ENCODE peak calls at places on chromosomes 6 and 20, in six cellular contexts. R is activated naive CD4-positive, alpha-beta T cell treated with anti-CD3 and anti-CD28 coated beads, Interleukin-2, amount 50 U/mL, for 16 hours; N is sciatic nerve; L is COR-L47; C is stimulated activated CD8-positive, alpha-beta memory T cell treated with anti-CD3 and anti-CD28 coated beads, Interleukin-7, amount 100 ng/mL, for 1 hour; I is psoas muscle. F is an unnamed sample.

GRCh38 chr6:144435602-144436426 is 150.7 kb downstream of the UTRN start:
- DNase-seq in R (no peak), N (no peak), L (no peak), C (no peak), I (no peak), F (no peak)

GRCh38 chr6:40735126-40735920 is 148.2 kb upstream of the LRFN2 start:
- DNase-seq in R (no peak), N (no peak), L (no peak), C (no peak), I (no peak), F (no peak)

GRCh38 chr20:38853759-38854158 is 48.3 kb downstream of the PPP1R16B start:
- DNase-seq in R (no peak), N (no peak), L (no peak), C (no peak), I (no peak), F (no peak)

GRCh38 chr6:43625393-43625992 is 3.6 kb downstream of the GTPBP2 start:
- DNase-seq in R (no peak), N (no peak), L (no peak), C (no peak), I (peak; percentile 51), F (peak; percentile 78)

GRCh38 chr6:169940554-169941290 is 189.3 kb downstream of the ERMARD start:
- DNase-seq in R (no peak), N (no peak), L (no peak), C (no peak), I (no peak), F (no peak)

GRCh38 chr6:78578430-78578829 is 288.9 kb upstream of the IRAK1BP1 start:
- DNase-seq in R (no peak), N (no peak), L (no peak), C (no peak), I (no peak), F (no peak)

GRCh38 chr20:54132612-54133433 is 41.0 kb downstream of the CYP24A1 start:
- DNase-seq in R (no peak), N (no peak), L (no peak), C (no peak), I (no peak), F (peak; percentile 84)

GRCh38 chr6:3419624-3420272 is 37.1 kb downstream of the SLC22A23 start:
- DNase-seq in R (no peak), N (no peak), L (peak; percentile 20), C (no peak), I (no peak), F (peak; percentile 37)

GRCh38 chr20:4082406-4083102 is 67.2 kb upstream of the RNF24 start:
- DNase-seq in R (peak; percentile 32), N (no peak), L (no peak), C (no peak), I (peak; percentile 69), F (peak; percentile 88)

GRCh38 chr6:33213166-33213988 is 5.1 kb downstream of the RING1 start:
- DNase-seq in R (no peak), N (peak; percentile 70), L (no peak), C (no peak), I (no peak), F (no peak)

GRCh38 chr20:9052136-9052535 is 16.8 kb upstream of the PLCB4 start:
- DNase-seq in R (no peak), N (no peak), L (no peak), C (no peak), I (no peak), F (no peak)

GRCh38 chr20:15252289-15252688 is 914.9 kb upstream of the FLRT3 start:
- DNase-seq in R (no peak), N (no peak), L (no peak), C (no peak), I (no peak), F (no peak)

GRCh38 chr20:44284032-44284431 is 27.0 kb downstream of the FITM2 start:
- DNase-seq in R (no peak), N (no peak), L (no peak), C (no peak), I (no peak), F (no peak)

GRCh38 chr6:36625161-36625919 is 31.2 kb downstream of the SRSF3 start:
- DNase-seq in R (no peak), N (no peak), L (peak; percentile 64), C (no peak), I (no peak), F (peak; percentile 69)

GRCh38 chr6:144582939-144583613 is 297.9 kb downstream of the UTRN start:
- DNase-seq in R (peak; percentile 23), N (peak; percentile 63), L (no peak), C (peak; percentile 20), I (peak; percentile 57), F (no peak)

GRCh38 chr6:139376054-139376355 is 1.6 kb upstream of the CITED2 start:
- DNase-seq in R (no peak), N (no peak), L (no peak), C (no peak), I (no peak), F (no peak)

GRCh38 chr20:31972481-31973386 is 4.8 kb downstream of the XKR7 start:
- DNase-seq in R (no peak), N (no peak), L (no peak), C (no peak), I (no peak), F (no peak)

GRCh38 chr6:115842338-115842737 is 218.4 kb downstream of the FRK start:
- DNase-seq in R (no peak), N (no peak), L (no peak), C (no peak), I (no peak), F (no peak)

GRCh38 chr6:12363651-12364381 is 73.7 kb downstream of the EDN1 start:
- DNase-seq in R (no peak), N (no peak), L (no peak), C (no peak), I (no peak), F (no peak)

GRCh38 chr6:41315943-41316342 is 19.5 kb upstream of the NCR2 start:
- DNase-seq in R (no peak), N (no peak), L (no peak), C (no peak), I (no peak), F (no peak)

GRCh38 chr6:82076855-82077254 is 170.7 kb downstream of the IBTK start:
- DNase-seq in R (no peak), N (no peak), L (no peak), C (no peak), I (no peak), F (no peak)

GRCh38 chr6:130778946-130779657 is 48.1 kb upstream of the SMLR1 start:
- DNase-seq in R (no peak), N (no peak), L (no peak), C (no peak), I (no peak), F (no peak)

GRCh38 chr6:35751594-35751993 is 14.8 kb downstream of the ARMC12 start:
- DNase-seq in R (no peak), N (no peak), L (no peak), C (no peak), I (no peak), F (peak; percentile 28)

GRCh38 chr6:125846292-125847024 is 55.7 kb downstream of the NCOA7 start:
- DNase-seq in R (no peak), N (no peak), L (no peak), C (no peak), I (no peak), F (no peak)

GRCh38 chr6:2625581-2625980 is 125.1 kb downstream of the MYLK4 start:
- DNase-seq in R (no peak), N (no peak), L (no peak), C (no peak), I (no peak), F (no peak)

GRCh38 chr6:15392182-15392581 is 146.3 kb downstream of the JARID2 start:
- DNase-seq in R (no peak), N (no peak), L (no peak), C (no peak), I (no peak), F (no peak)

GRCh38 chr6:105370316-105370715 is 32.6 kb downstream of the PREP start:
- DNase-seq in R (no peak), N (no peak), L (no peak), C (no peak), I (no peak), F (no peak)

GRCh38 chr6:130147151-130147550 is 75.6 kb downstream of the SAMD3 start:
- DNase-seq in R (no peak), N (no peak), L (no peak), C (no peak), I (no peak), F (no peak)

GRCh38 chr6:26507658-26508057 is 7.6 kb downstream of the BTN1A1 start:
- DNase-seq in R (no peak), N (no peak), L (no peak), C (no peak), I (no peak), F (no peak)

GRCh38 chr6:5167501-5167900 is 82.4 kb downstream of the PPP1R3G start:
- DNase-seq in R (no peak), N (no peak), L (no peak), C (no peak), I (no peak), F (no peak)

GRCh38 chr6:27400877-27401642 is 12.5 kb downstream of the ZNF391 start:
- DNase-seq in R (no peak), N (no peak), L (no peak), C (no peak), I (no peak), F (no peak)

GRCh38 chr6:146914563-146915483 is 289.4 kb upstream of the STXBP5 start:
- DNase-seq in R (no peak), N (peak; percentile 58), L (no peak), C (no peak), I (peak; percentile 48), F (no peak)

GRCh38 chr20:31594558-31595379 is 10.3 kb upstream of the ID1 start:
- DNase-seq in R (no peak), N (no peak), L (no peak), C (no peak), I (peak; percentile 58), F (no peak)

GRCh38 chr20:5703542-5704215 is 46.5 kb upstream of the SHLD1 start:
- DNase-seq in R (no peak), N (no peak), L (no peak), C (no peak), I (no peak), F (no peak)

GRCh38 chr6:166467436-166468000 is 84.8 kb upstream of the MPC1 start:
- DNase-seq in R (no peak), N (no peak), L (no peak), C (no peak), I (no peak), F (no peak)

GRCh38 chr20:23162887-23163286 is 76.8 kb upstream of the CD93 start:
- DNase-seq in R (no peak), N (no peak), L (no peak), C (no peak), I (no peak), F (no peak)

GRCh38 chr20:63328026-63328700 is 33.0 kb downstream of the CHRNA4 start:
- DNase-seq in R (no peak), N (no peak), L (no peak), C (no peak), I (peak; percentile 37), F (no peak)

GRCh38 chr20:8082025-8082424 is 50.0 kb upstream of the PLCB1 start:
- DNase-seq in R (no peak), N (no peak), L (no peak), C (no peak), I (no peak), F (no peak)

GRCh38 chr6:56155634-56156141 is 91.7 kb downstream of the COL21A1 start:
- DNase-seq in R (no peak), N (no peak), L (no peak), C (no peak), I (no peak), F (no peak)

F was measured in suprapubic skin.